ENCODE peak calls at places on chromosome 15, in four cellular contexts. D is ovary, A is nephron progenitor cell, R is LNCaP clone FGC. L is an unnamed sample.

GRCh38 chr15:63514533-63514943 is 10.1 kb downstream of the USP3 start:
- DNase-seq in D (peak), A (no peak), R (no peak), L (no peak)

GRCh38 chr15:97114900-97115763 is 784.6 kb downstream of the NR2F2 start:
- DNase-seq in D (no peak), A (no peak), R (no peak), L (no peak)

GRCh38 chr15:79682851-79683288 is 213.9 kb downstream of the MTHFS start:
- DNase-seq in D (no peak), A (no peak), R (no peak), L (no peak)

GRCh38 chr15:34644061-34644460 is 60.6 kb upstream of the GOLGA8B start:
- DNase-seq in D (no peak), A (no peak), R (no peak), L (no peak)

GRCh38 chr15:95302809-95303208 is 1027.7 kb upstream of the NR2F2 start:
- DNase-seq in D (no peak), A (no peak), R (no peak), L (no peak)

GRCh38 chr15:80462836-80463512 is 58.8 kb downstream of the ARNT2 start:
- DNase-seq in D (no peak), A (no peak), R (no peak), L (no peak)

GRCh38 chr15:70602281-70602680 is 161.1 kb downstream of the UACA start:
- DNase-seq in D (no peak), A (no peak), R (no peak), L (no peak)

GRCh38 chr15:74441248-74441939 is 7.6 kb upstream of the SEMA7A start:
- DNase-seq in D (no peak), A (no peak), R (no peak), L (no peak)

GRCh38 chr15:57118013-57118799 is 199.8 kb downstream of the TCF12 start:
- DNase-seq in D (no peak), A (no peak), R (peak), L (no peak)

GRCh38 chr15:28104326-28104725 is 5.2 kb upstream of the OCA2 start:
- DNase-seq in D (no peak), A (no peak), R (no peak), L (no peak)

GRCh38 chr15:66619152-66619903 is 53.5 kb upstream of the LCTL start:
- DNase-seq in D (peak), A (peak), R (no peak), L (peak)

GRCh38 chr15:99486371-99487336 is 79.1 kb upstream of the MEF2A start:
- DNase-seq in D (peak), A (peak), R (no peak), L (no peak)

GRCh38 chr15:83653639-83654378 is at the start of gene ADAMTSL3:
- DNase-seq in D (peak), A (peak), R (no peak), L (peak)

DNA sequence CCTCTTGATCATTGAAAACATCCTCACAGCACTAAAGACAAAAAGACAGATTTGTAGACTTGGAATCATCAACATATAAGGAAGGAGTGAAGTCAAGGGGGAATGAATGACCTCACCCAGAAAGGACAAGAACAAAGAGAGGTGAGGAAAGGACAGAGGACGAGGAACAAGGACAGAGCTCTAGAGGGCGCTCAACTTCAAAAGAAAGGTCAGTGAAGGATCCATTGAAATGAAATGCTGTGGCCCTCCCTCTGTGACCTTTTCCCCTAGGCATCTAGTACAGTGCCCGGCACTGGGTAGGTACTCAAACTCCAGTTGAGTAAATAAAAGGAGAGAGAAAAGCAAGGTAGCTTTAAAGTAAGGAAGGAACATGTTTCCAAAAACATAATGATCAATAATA is 2.6 kb downstream of the ATP8B4 start:
- DNase-seq in D (no peak), A (no peak), R (no peak), L (no peak)
- TF ChIP-seq CTCF in D (no peak), A (peak), R (peak), L (no peak)

DNA sequence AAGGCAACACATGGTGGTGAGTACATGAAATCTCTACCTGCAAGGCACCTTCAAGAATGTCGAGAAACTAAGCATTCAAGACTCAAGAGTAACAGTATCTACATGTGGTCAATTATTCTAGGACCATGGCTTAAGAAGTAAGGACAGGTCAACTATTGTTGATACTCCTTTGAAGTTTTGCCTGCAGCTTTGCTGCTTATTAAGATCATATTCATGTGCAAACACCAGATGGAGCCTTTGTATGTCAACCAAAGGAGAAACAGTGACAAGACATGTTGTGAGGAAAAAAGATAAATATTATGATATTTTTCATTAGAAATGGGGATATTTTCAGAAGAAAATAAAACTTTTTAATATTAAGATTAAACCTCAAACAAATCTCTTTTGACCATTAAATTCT is 52.3 kb upstream of the FGF7 start:
- DNase-seq in D (no peak), A (no peak), R (peak), L (no peak)
- TF ChIP-seq CTCF in D (no peak), A (no peak), R (peak), L (peak)

GRCh38 chr15:65032823-65033537 is 3.5 kb upstream of the MTFMT start:
- DNase-seq in D (peak), A (peak), R (peak), L (peak)
- TF ChIP-seq CTCF in D (no peak), A (peak), R (peak), L (peak)

GRCh38 chr15:86062646-86063193 is 17.0 kb upstream of the AGBL1 start:
- DNase-seq in D (no peak), A (no peak), R (peak), L (no peak)
- TF ChIP-seq CTCF in D (no peak), A (no peak), R (no peak), L (no peak)

DNA sequence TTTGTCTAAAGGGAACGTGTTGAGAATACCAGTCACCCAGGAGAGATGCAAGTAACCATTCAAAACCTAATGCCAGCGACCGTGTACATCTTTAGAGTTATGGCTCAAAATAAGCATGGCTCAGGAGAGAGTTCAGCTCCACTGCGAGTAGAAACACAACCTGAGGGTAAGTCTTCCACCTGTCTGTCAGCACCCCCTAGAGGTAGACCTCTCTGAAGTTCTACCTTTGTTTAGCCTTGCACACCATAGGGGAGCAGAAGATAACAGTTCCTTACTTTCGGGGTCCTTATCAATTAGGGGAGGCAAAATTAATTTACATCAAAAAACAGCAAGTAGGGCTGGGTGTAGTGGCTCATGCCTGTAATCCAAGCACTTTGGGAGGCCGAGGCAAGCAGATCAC is 124.4 kb downstream of the HCN4 start:
- DNase-seq in D (no peak), A (no peak), R (no peak), L (no peak)
- TF ChIP-seq CTCF in D (no peak), A (no peak), R (peak), L (peak)

GRCh38 chr15:72688697-72689096 is 2.7 kb downstream of the BBS4 start:
- DNase-seq in D (no peak), A (no peak), R (no peak), L (no peak)
- TF ChIP-seq CTCF in D (no peak), A (no peak), R (no peak), L (no peak)

GRCh38 chr15:41473418-41473817 is 20.3 kb upstream of the ITPKA start:
- DNase-seq in D (no peak), A (no peak), R (no peak), L (no peak)

GRCh38 chr15:41474941-41475340 is 18.7 kb upstream of the ITPKA start:
- DNase-seq in D (no peak), A (no peak), R (peak), L (no peak)

GRCh38 chr15:41476416-41477048 is 17.1 kb upstream of the ITPKA start:
- DNase-seq in D (no peak), A (no peak), R (peak), L (no peak)

DNA sequence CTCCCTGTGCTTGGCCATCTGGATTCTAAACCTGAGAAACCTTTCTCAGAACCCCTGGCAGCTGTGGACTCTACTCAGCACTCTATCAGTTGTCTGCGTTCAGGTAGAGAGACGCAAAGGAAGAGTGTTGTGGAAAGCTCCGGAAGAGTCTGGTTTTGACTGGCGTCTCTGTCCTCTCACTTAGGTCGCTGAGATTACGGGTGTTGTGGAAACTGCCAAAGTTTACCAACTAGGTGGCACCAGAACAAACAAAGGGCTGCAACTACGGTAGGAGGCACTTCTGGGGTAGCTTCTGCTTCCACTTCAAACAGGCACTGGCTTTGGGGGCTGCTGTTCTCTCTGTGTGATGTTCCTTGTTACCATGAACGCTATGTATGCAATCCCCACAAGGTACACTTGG is 19.2 kb upstream of the ITPKA start:
- DNase-seq in D (no peak), A (no peak), R (peak), L (no peak)
- TF ChIP-seq CTCF in D (no peak), A (no peak), R (no peak), L (no peak)

GRCh38 chr15:44798815-44799214 is 62.5 kb downstream of the TRIM69 start:
- DNase-seq in D (no peak), A (no peak), R (no peak), L (no peak)
- TF ChIP-seq CTCF in D (no peak), A (peak), R (peak), L (peak)